ENCODE peak calls at places on chromosomes 3 and 15, in nine cellular contexts. Z is BE2C; Y is left cardiac atrium; E is stimulated activated CD4-positive, alpha-beta T cell treated with anti-CD3 and anti-CD28 coated beads, Interleukin-1b, Interleukin-23, amount 100 ng/mL, for 48 hours; R is NCI-H187; O is H1; K is stimulated activated CD8-positive, alpha-beta memory T cell treated with anti-CD3 and anti-CD28 coated beads, Interleukin-2, amount 100 ng/mL, for 1 hour; A is lung microvascular endothelial cell; F is NT2/D1. H is an unnamed sample.

GRCh38 chr3:95297586-95297985 is 1234.7 kb downstream of the NSUN3 start:
- DNase-seq in F (no peak), A (no peak), Z (no peak), Y (no peak), R (no peak), E (no peak), O (no peak), K (no peak), H (no peak)

GRCh38 chr3:83941990-83942710 is 1016.6 kb upstream of the CADM2 start:
- DNase-seq in Y (no peak), K (no peak), Z (no peak), F (no peak), R (no peak), O (no peak), A (no peak), E (no peak), H (no peak)

GRCh38 chr3:195104340-195104739 is 166.6 kb downstream of the XXYLT1 start:
- DNase-seq in A (no peak), O (no peak), E (no peak), F (no peak), Z (no peak), R (no peak), K (no peak), Y (peak; percentile 9), H (no peak)

GRCh38 chr3:12870942-12871341 is 29.6 kb upstream of the RPL32 start:
- DNase-seq in E (no peak), A (no peak), Y (peak; percentile 73), K (no peak), Z (no peak), R (no peak), O (no peak), F (no peak), H (no peak)

GRCh38 chr15:89825264-89825940 is 10.8 kb upstream of the ANPEP start:
- DNase-seq in E (no peak), Z (no peak), Y (no peak), O (no peak), F (no peak), A (no peak), R (no peak), K (no peak), H (no peak)

GRCh38 chr3:48564667-48565066 is 1.1 kb upstream of the UCN2 start:
- DNase-seq in F (no peak), Y (no peak), E (no peak), K (no peak), A (no peak), R (no peak), O (no peak), Z (no peak), H (no peak)

GRCh38 chr3:29668728-29669127 is 387.9 kb downstream of the RBMS3 start:
- DNase-seq in E (no peak), K (no peak), O (no peak), R (no peak), Z (no peak), F (no peak), A (no peak), Y (no peak), H (no peak)

GRCh38 chr3:57512174-57512573 is 32.0 kb downstream of the DNAH12 start:
- DNase-seq in O (no peak), K (no peak), A (peak; percentile 36), Y (no peak), F (no peak), R (no peak), Z (no peak), E (no peak), H (no peak)

GRCh38 chr15:60004846-60005351 is 788 bp downstream of the FOXB1 start:
- DNase-seq in Y (no peak), R (no peak), K (no peak), F (no peak), Z (no peak), O (no peak), A (no peak), E (no peak), H (no peak)

GRCh38 chr3:128416578-128417150 is 50.0 kb downstream of the DNAJB8 start:
- DNase-seq in A (no peak), Y (no peak), E (no peak), R (no peak), K (no peak), O (no peak), F (no peak), Z (peak; percentile 57), H (no peak)

GRCh38 chr15:58420579-58421043 is 11.2 kb upstream of the LIPC start:
- DNase-seq in Z (no peak), R (no peak), F (no peak), E (no peak), A (no peak), K (no peak), Y (no peak), O (no peak), H (no peak)

GRCh38 chr15:45612790-45613415 is 21.9 kb upstream of the SQOR start:
- DNase-seq in R (no peak), Y (no peak), E (no peak), A (peak; percentile 63), O (no peak), Z (no peak), F (no peak), K (no peak), H (no peak)

GRCh38 chr15:58771621-58772235 is 626 bp downstream of the MINDY2 start:
- DNase-seq in F (peak; percentile 44), R (no peak), Z (peak; percentile 41), K (no peak), E (peak; percentile 11), A (no peak), Y (peak; percentile 66), O (no peak), H (peak; percentile 76)

GRCh38 chr3:172191629-172192028 is 152.3 kb downstream of the FNDC3B start:
- DNase-seq in O (no peak), F (no peak), K (no peak), R (no peak), A (no peak), Z (no peak), Y (no peak), E (no peak), H (no peak)

GRCh38 chr3:124201786-124202185 is 209.9 kb upstream of the ROPN1 start:
- DNase-seq in E (no peak), A (no peak), K (no peak), Z (peak; percentile 86), O (no peak), R (no peak), Y (peak; percentile 36), F (no peak), H (peak; percentile 20)

GRCh38 chr3:76859596-76859995 is 180.3 kb upstream of the ROBO2 start:
- DNase-seq in R (no peak), A (no peak), Z (no peak), Y (no peak), O (no peak), F (no peak), E (no peak), K (no peak), H (no peak)

GRCh38 chr3:134419966-134420321 is 45.7 kb upstream of the AMOTL2 start:
- DNase-seq in K (no peak), Y (no peak), F (no peak), Z (no peak), A (no peak), O (no peak), E (no peak), R (no peak), H (no peak)

GRCh38 chr15:29568840-29569532 is 253.3 kb downstream of the TJP1 start:
- DNase-seq in Y (no peak), O (no peak), R (no peak), F (no peak), E (no peak), Z (no peak), K (no peak), A (peak; percentile 10), H (peak; percentile 80)

GRCh38 chr15:90031231-90031791 is 30.2 kb downstream of the ZNF710 start:
- DNase-seq in Z (no peak), E (peak; percentile 15), R (no peak), A (no peak), F (peak; percentile 30), K (no peak), Y (no peak), O (no peak), H (no peak)

GRCh38 chr3:11212784-11213183 is 58.5 kb downstream of the HRH1 start:
- DNase-seq in R (no peak), E (no peak), A (peak; percentile 69), Y (no peak), Z (no peak), K (no peak), F (no peak), O (no peak), H (no peak)

H was measured in colonic mucosa.